ENCODE peak calls at places on chromosomes 3 and 15, in four cellular contexts. G is IMR-90, D is uterus, V is heart right ventricle. T is an unnamed sample.

GRCh38 chr3:66452247-66453040 is 48.4 kb downstream of the LRIG1 start:
- DNase-seq in G (no peak), D (peak; percentile 46), V (peak; percentile 29), T (peak; percentile 40)

GRCh38 chr3:105157766-105158085 is 209.0 kb upstream of the ALCAM start:
- DNase-seq in G (no peak), D (no peak), V (no peak), T (no peak)

GRCh38 chr3:156126467-156126866 is 6.1 kb downstream of the KCNAB1 start:
- DNase-seq in G (no peak), V (no peak), D (no peak), T (no peak)

GRCh38 chr3:179020112-179020511 is 51.5 kb downstream of the ZMAT3 start:
- DNase-seq in V (no peak), G (no peak), D (no peak), T (no peak)

GRCh38 chr15:81544385-81544784 is 170.4 kb upstream of the TMC3 start:
- DNase-seq in V (no peak), G (no peak), D (no peak), T (no peak)

GRCh38 chr15:62647195-62647865 is 395.2 kb upstream of the TPM1 start:
- DNase-seq in G (peak; percentile 68), V (no peak), D (no peak), T (no peak)

GRCh38 chr15:79896634-79897379 is at the start of gene MTHFS:
- DNase-seq in D (peak; percentile 71), G (peak; percentile 56), V (peak; percentile 82), T (peak; percentile 81)

GRCh38 chr3:47897954-47898353 is 95.0 kb downstream of the DHX30 start:
- DNase-seq in G (no peak), V (no peak), D (no peak), T (no peak)

GRCh38 chr15:66850078-66850991 is 148.3 kb downstream of the SMAD6 start:
- DNase-seq in D (no peak), G (no peak), V (peak; percentile 56), T (peak; percentile 58)

GRCh38 chr15:99361541-99362185 is 110.4 kb downstream of the LRRC28 start:
- DNase-seq in V (no peak), D (no peak), G (peak; percentile 42), T (no peak)

GRCh38 chr3:56111651-56112250 is 356.5 kb downstream of the ERC2 start:
- DNase-seq in D (no peak), V (no peak), G (no peak), T (no peak)

GRCh38 chr3:120094776-120095225 is 554 bp upstream of the GSK3B start:
- DNase-seq in G (peak; percentile 100), D (no peak), V (peak; percentile 97), T (peak; percentile 97)

GRCh38 chr15:72229076-72229946 is 1.7 kb downstream of the PKM start:
- DNase-seq in D (no peak), V (no peak), G (peak; percentile 24), T (peak; percentile 25)

GRCh38 chr3:146504546-146505197 is 35.3 kb upstream of the PLSCR2 start:
- DNase-seq in G (no peak), D (no peak), V (no peak), T (no peak)

GRCh38 chr3:150488867-150489266 is 57.4 kb downstream of the SERP1 start:
- DNase-seq in D (no peak), G (no peak), V (no peak), T (no peak)

GRCh38 chr15:69848551-69849231 is 249.0 kb downstream of the TLE3 start:
- DNase-seq in V (no peak), D (no peak), G (no peak), T (no peak)

GRCh38 chr15:51681303-51681963 is at the start of gene SCG3:
- DNase-seq in V (peak; percentile 76), D (peak; percentile 60), G (peak; percentile 65), T (peak; percentile 75)

GRCh38 chr3:184409331-184409926 is 29.6 kb downstream of the CHRD start:
- DNase-seq in D (no peak), V (no peak), G (no peak), T (no peak)

GRCh38 chr3:37556789-37557301 is 304.8 kb upstream of the CTDSPL start:
- DNase-seq in D (no peak), G (no peak), V (no peak), T (no peak)

GRCh38 chr3:39147711-39148115 is 5.7 kb downstream of the CSRNP1 start:
- DNase-seq in D (no peak), G (peak; percentile 55), V (no peak), T (no peak)

GRCh38 chr3:1960506-1960905 is 138.2 kb upstream of the CNTN4 start:
- DNase-seq in D (no peak), G (no peak), V (no peak), T (no peak)

GRCh38 chr15:35121611-35122359 is 36.7 kb upstream of the NANOGP8 start:
- DNase-seq in G (no peak), V (no peak), D (no peak), T (no peak)

GRCh38 chr3:193129607-193130006 is 111.4 kb upstream of the PLAAT1 start:
- DNase-seq in G (no peak), V (no peak), D (no peak), T (no peak)

GRCh38 chr3:187040637-187041361 is 98.5 kb downstream of the RPL39L start:
- DNase-seq in V (no peak), D (no peak), G (peak; percentile 56), T (no peak)

DNA sequence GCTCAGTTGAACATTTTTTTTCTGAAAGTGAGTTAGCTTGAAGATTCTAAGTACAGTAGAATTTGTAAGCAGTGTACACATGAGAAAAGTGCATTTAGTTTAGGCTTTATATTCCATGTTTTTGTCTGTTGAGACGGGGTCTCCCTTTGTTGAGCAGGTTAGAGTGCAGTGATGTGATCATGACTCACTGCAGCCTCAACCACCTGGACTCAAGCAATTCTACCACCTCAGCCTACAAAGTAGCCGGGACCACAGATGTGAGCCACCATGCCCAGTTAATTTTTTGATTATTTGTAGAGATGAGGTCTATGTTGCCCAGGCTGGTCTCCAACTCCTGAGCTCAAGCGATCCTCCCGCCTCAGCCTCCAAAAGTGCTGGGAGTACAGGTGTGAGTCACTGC is 5.3 kb upstream of the CSNK1G1 start:
- DNase-seq in V (no peak), D (no peak), G (no peak), T (no peak)
- H3K4me1 ChIP-seq in V (peaks cover 6% of the 10 kb centered on the region), D (no peaks in the 10 kb centered on the region), G (peaks cover 2% of the 10 kb centered on the region), T (peaks cover 8% of the 10 kb centered on the region)

GRCh38 chr3:50608278-50608677 is 3.3 kb downstream of the CISH start:
- DNase-seq in V (no peak), D (no peak), G (no peak), T (no peak)
- H3K4me1 ChIP-seq in V (peaks cover 90% of the 10 kb centered on the region), D (peaks cover 15% of the 10 kb centered on the region), G (peaks cover 4% of the 10 kb centered on the region), T (peaks cover 96% of the 10 kb centered on the region)

GRCh38 chr3:69343875-69344274 is 42.0 kb downstream of the FRMD4B start:
- DNase-seq in V (no peak), D (no peak), G (no peak), T (no peak)

GRCh38 chr3:69339766-69340165 is 46.1 kb downstream of the FRMD4B start:
- DNase-seq in D (no peak), G (no peak), V (no peak), T (peak; percentile 36)

GRCh38 chr3:69342074-69342473 is 43.8 kb downstream of the FRMD4B start:
- DNase-seq in G (no peak), D (no peak), V (no peak), T (no peak)

GRCh38 chr3:69338891-69339290 is 47.0 kb downstream of the FRMD4B start:
- DNase-seq in D (no peak), V (no peak), G (no peak), T (no peak)
- H3K4me1 ChIP-seq in D (no peaks in the 10 kb centered on the region), V (peaks cover 55% of the 10 kb centered on the region), G (no peaks in the 10 kb centered on the region), T (peaks cover 57% of the 10 kb centered on the region)

GRCh38 chr15:31504462-31504839 is 177.8 kb downstream of the KLF13 start:
- DNase-seq in D (no peak), G (no peak), V (no peak), T (no peak)
- H3K4me1 ChIP-seq in D (no peaks in the 10 kb centered on the region), G (no peaks in the 10 kb centered on the region), V (peaks cover 18% of the 10 kb centered on the region), T (peaks cover 19% of the 10 kb centered on the region)

DNA sequence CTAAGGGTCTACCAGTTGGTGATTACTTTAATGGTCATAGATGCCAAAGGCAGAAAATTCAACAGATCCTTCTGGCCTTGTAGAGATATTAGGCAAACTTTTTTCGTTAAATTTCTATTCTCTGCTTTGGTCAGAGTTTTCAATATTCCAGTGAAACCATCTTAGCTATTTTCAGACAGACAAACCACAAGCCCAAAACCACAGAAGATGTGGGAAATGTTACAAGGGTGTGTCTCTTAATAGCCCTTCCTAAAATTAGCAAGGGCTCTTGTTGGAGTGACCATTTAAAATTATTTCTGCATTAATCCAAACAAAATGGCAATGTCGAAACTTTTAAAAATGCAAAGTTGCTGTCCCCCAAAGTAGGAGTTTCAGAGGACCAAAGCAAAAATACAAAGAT is 102.8 kb downstream of the ARRDC4 start:
- DNase-seq in V (no peak), D (no peak), G (no peak), T (no peak)
- H3K4me1 ChIP-seq in V (no peaks in the 10 kb centered on the region), D (no peaks in the 10 kb centered on the region), G (no peaks in the 10 kb centered on the region), T (no peaks in the 10 kb centered on the region)

T was measured in left ventricle myocardium inferior.